ENCODE peak calls at places on chromosomes 12 and 14, in seven cellular contexts. One of them, this sample, is unnamed.

GRCh38 chr12:30706476-30706875 is 10.8 kb upstream of the IPO8 start:
- DNase-seq in cardiac muscle cell: no peak
- DNase-seq in Calu3: no peak
- DNase-seq in WTC11: no peak
- DNase-seq in astrocyte: no peak
- DNase-seq in esophagus squamous epithelium: no peak
- DNase-seq in IMR-90: no peak
- DNase-seq in this sample: no peak

GRCh38 chr14:102525213-102526143 is 15.9 kb upstream of the ANKRD9 start:
- DNase-seq in cardiac muscle cell: peak
- DNase-seq in Calu3: peak
- DNase-seq in WTC11: no peak
- DNase-seq in astrocyte: peak
- DNase-seq in esophagus squamous epithelium: no peak
- DNase-seq in IMR-90: peak
- DNase-seq in this sample: peak

GRCh38 chr14:50452285-50452684 is 55.6 kb upstream of the CDKL1 start:
- DNase-seq in cardiac muscle cell: no peak
- DNase-seq in Calu3: no peak
- DNase-seq in WTC11: no peak
- DNase-seq in astrocyte: no peak
- DNase-seq in esophagus squamous epithelium: no peak
- DNase-seq in IMR-90: peak
- DNase-seq in this sample: peak

GRCh38 chr14:51168220-51168613 is 71.8 kb upstream of the TMX1 start:
- DNase-seq in cardiac muscle cell: no peak
- DNase-seq in Calu3: no peak
- DNase-seq in WTC11: no peak
- DNase-seq in astrocyte: no peak
- DNase-seq in esophagus squamous epithelium: no peak
- DNase-seq in IMR-90: no peak
- DNase-seq in this sample: no peak

GRCh38 chr14:56199095-56199975 is 81.1 kb downstream of the PELI2 start:
- DNase-seq in cardiac muscle cell: peak
- DNase-seq in Calu3: no peak
- DNase-seq in WTC11: no peak
- DNase-seq in astrocyte: peak
- DNase-seq in esophagus squamous epithelium: no peak
- DNase-seq in IMR-90: peak
- DNase-seq in this sample: peak

GRCh38 chr12:129150721-129151120 is 297.4 kb downstream of the GLT1D1 start:
- DNase-seq in cardiac muscle cell: no peak
- DNase-seq in Calu3: no peak
- DNase-seq in WTC11: no peak
- DNase-seq in astrocyte: no peak
- DNase-seq in esophagus squamous epithelium: no peak
- DNase-seq in IMR-90: no peak
- DNase-seq in this sample: no peak

GRCh38 chr14:30990766-30991165 is 34.7 kb upstream of the AP4S1 start:
- DNase-seq in cardiac muscle cell: peak
- DNase-seq in Calu3: no peak
- DNase-seq in WTC11: no peak
- DNase-seq in astrocyte: no peak
- DNase-seq in esophagus squamous epithelium: no peak
- DNase-seq in IMR-90: peak
- DNase-seq in this sample: peak

GRCh38 chr12:99056186-99056585 is 411.1 kb downstream of the APAF1 start:
- DNase-seq in cardiac muscle cell: no peak
- DNase-seq in Calu3: no peak
- DNase-seq in WTC11: no peak
- DNase-seq in astrocyte: no peak
- DNase-seq in esophagus squamous epithelium: no peak
- DNase-seq in IMR-90: no peak
- DNase-seq in this sample: no peak

GRCh38 chr14:69505338-69506240 is 21.1 kb downstream of the PLEKHD1 start:
- DNase-seq in cardiac muscle cell: no peak
- DNase-seq in Calu3: peak
- DNase-seq in WTC11: no peak
- DNase-seq in astrocyte: no peak
- DNase-seq in esophagus squamous epithelium: no peak
- DNase-seq in IMR-90: no peak
- DNase-seq in this sample: no peak

GRCh38 chr14:68547305-68548193 is 245.3 kb downstream of the ZFP36L1 start:
- DNase-seq in cardiac muscle cell: peak
- DNase-seq in Calu3: no peak
- DNase-seq in WTC11: no peak
- DNase-seq in astrocyte: peak
- DNase-seq in esophagus squamous epithelium: no peak
- DNase-seq in IMR-90: peak
- DNase-seq in this sample: peak

GRCh38 chr12:104458645-104459555 is 2.2 kb downstream of the CHST11 start:
- DNase-seq in cardiac muscle cell: peak
- DNase-seq in Calu3: no peak
- DNase-seq in WTC11: no peak
- DNase-seq in astrocyte: peak
- DNase-seq in esophagus squamous epithelium: no peak
- DNase-seq in IMR-90: no peak
- DNase-seq in this sample: peak

GRCh38 chr12:100185361-100185894 is 15.2 kb upstream of the ACTR6 start:
- DNase-seq in cardiac muscle cell: no peak
- DNase-seq in Calu3: no peak
- DNase-seq in WTC11: no peak
- DNase-seq in astrocyte: no peak
- DNase-seq in esophagus squamous epithelium: no peak
- DNase-seq in IMR-90: no peak
- DNase-seq in this sample: no peak

GRCh38 chr12:30753233-30753632 is 1.5 kb downstream of the CAPRIN2 start:
- DNase-seq in cardiac muscle cell: peak
- DNase-seq in Calu3: peak
- DNase-seq in WTC11: peak
- DNase-seq in astrocyte: peak
- DNase-seq in esophagus squamous epithelium: no peak
- DNase-seq in IMR-90: peak
- DNase-seq in this sample: peak

GRCh38 chr12:50536831-50537537 is 32.2 kb downstream of the DIP2B start:
- DNase-seq in cardiac muscle cell: no peak
- DNase-seq in Calu3: no peak
- DNase-seq in WTC11: no peak
- DNase-seq in astrocyte: no peak
- DNase-seq in esophagus squamous epithelium: no peak
- DNase-seq in IMR-90: no peak
- DNase-seq in this sample: no peak

GRCh38 chr14:101219896-101220703 is 316.6 kb upstream of the RTL1 start:
- DNase-seq in cardiac muscle cell: no peak
- DNase-seq in Calu3: no peak
- DNase-seq in WTC11: no peak
- DNase-seq in astrocyte: no peak
- DNase-seq in esophagus squamous epithelium: no peak
- DNase-seq in IMR-90: no peak
- DNase-seq in this sample: no peak

DNA sequence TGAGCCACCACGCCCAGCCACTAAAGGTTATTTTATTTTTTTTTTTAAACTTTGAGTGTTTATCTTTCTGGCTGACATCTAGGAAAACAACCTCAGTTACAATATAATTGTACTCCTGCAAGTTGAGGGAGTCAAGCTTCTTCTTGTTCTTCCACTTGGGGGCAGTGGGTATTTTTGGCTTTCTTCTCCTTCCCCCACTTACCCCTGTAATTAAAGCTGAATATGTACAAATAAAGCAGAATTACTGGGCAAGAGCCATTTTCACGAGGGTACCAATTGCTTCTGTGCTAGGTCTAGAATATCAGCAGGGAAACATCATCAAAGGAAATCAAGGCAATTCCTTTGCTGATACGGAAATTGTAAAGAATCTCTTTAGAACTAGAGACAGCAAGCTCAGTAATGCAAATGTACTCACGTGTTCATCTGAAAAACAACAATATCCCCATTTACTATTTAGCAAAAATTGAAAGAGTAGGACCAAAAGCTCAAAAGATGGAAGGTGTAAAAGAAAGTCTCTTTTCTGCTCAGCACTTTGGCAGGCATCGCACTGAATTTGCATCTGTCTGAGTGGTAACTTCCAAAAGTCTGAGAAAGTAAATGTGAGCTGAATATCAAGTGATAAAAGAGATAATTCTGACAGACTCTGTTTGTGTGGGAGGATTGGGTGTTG is 72.8 kb downstream of the TAOK3 start:
- DNase-seq in cardiac muscle cell: peak
- DNase-seq in Calu3: no peak
- DNase-seq in WTC11: no peak
- DNase-seq in astrocyte: peak
- DNase-seq in esophagus squamous epithelium: no peak
- DNase-seq in IMR-90: no peak
- DNase-seq in this sample: no peak
- TF ChIP-seq CTCF in cardiac muscle cell: peak
- TF ChIP-seq CTCF in Calu3: no peak
- TF ChIP-seq CTCF in WTC11: no peak
- TF ChIP-seq CTCF in astrocyte: no peak
- TF ChIP-seq CTCF in esophagus squamous epithelium: no peak
- TF ChIP-seq CTCF in IMR-90: no peak
- TF ChIP-seq CTCF in this sample: no peak

DNA sequence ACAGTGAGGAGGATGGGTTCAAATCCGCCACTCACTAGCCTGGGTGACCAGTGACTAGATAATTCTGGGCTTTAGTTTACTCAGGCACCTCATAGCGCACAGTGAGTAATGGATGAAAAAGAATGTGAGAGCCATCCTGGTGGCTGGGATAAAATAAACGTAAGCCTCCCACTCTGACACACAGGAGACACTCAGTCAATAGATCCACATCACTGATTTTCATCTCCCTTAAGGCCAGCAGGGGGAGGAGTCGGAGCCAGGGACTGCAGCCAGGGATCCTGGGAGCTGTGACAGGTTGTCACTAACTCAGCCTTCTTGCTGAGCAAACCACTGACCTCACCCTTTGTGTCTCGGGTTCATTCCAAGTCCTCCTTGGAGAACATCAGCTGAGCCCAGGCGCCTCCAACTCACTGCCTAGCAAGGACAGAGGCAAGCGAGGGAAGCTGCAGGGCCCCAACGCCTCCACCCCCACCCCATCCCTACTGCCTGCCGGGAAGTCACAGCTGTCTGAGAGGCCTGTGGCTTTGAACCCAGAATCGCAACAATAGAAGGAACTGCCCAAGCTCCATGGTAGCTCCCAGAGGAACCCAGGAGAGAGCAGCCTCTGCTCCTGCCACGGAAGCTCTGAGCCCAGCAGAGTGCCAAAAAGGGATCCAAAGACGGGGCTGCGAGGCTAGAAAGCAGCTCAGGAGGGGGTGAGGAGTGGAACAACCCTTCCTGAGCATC is 30.7 kb downstream of the PXN start:
- DNase-seq in cardiac muscle cell: peak
- DNase-seq in Calu3: peak
- DNase-seq in WTC11: peak
- DNase-seq in astrocyte: peak
- DNase-seq in esophagus squamous epithelium: no peak
- DNase-seq in IMR-90: peak
- DNase-seq in this sample: peak
- TF ChIP-seq CTCF in cardiac muscle cell: peak
- TF ChIP-seq CTCF in Calu3: peak
- TF ChIP-seq CTCF in WTC11: no peak
- TF ChIP-seq CTCF in astrocyte: peak
- TF ChIP-seq CTCF in esophagus squamous epithelium: peak
- TF ChIP-seq CTCF in IMR-90: peak
- TF ChIP-seq CTCF in this sample: peak

DNA sequence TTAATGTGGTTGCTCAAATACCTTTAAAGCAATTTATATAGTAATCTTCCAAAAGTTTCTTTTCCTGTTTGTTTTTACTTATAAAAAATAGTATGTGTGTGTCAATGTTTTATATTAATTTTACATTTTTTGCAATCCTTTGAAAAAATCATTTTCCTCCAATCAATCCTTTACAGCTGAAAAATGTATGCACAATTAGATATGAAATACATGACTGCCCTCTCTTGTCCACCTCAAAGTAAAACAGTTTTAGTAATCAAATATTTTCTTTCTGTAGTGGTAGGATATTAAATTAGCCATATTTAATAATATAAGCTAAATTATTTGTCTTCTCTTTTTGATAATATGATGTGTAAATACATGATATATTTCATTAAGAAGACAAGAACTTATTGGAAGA is 269.9 kb downstream of the ADAMTS20 start:
- DNase-seq in cardiac muscle cell: peak
- DNase-seq in Calu3: no peak
- DNase-seq in WTC11: no peak
- DNase-seq in astrocyte: no peak
- DNase-seq in esophagus squamous epithelium: no peak
- DNase-seq in IMR-90: peak
- DNase-seq in this sample: peak
- TF ChIP-seq CTCF in cardiac muscle cell: peak
- TF ChIP-seq CTCF in Calu3: no peak
- TF ChIP-seq CTCF in WTC11: no peak
- TF ChIP-seq CTCF in astrocyte: peak
- TF ChIP-seq CTCF in esophagus squamous epithelium: peak
- TF ChIP-seq CTCF in IMR-90: peak
- TF ChIP-seq CTCF in this sample: peak

GRCh38 chr14:35385042-35385839 is 19.3 kb downstream of the NFKBIA start:
- DNase-seq in cardiac muscle cell: peak
- DNase-seq in Calu3: no peak
- DNase-seq in WTC11: no peak
- DNase-seq in astrocyte: peak
- DNase-seq in esophagus squamous epithelium: no peak
- DNase-seq in IMR-90: peak
- DNase-seq in this sample: peak

GRCh38 chr14:35387209-35387608 is 17.3 kb downstream of the NFKBIA start:
- DNase-seq in cardiac muscle cell: no peak
- DNase-seq in Calu3: no peak
- DNase-seq in WTC11: no peak
- DNase-seq in astrocyte: no peak
- DNase-seq in esophagus squamous epithelium: no peak
- DNase-seq in IMR-90: no peak
- DNase-seq in this sample: no peak

GRCh38 chr14:35383569-35384385 is 20.8 kb downstream of the NFKBIA start:
- DNase-seq in cardiac muscle cell: no peak
- DNase-seq in Calu3: no peak
- DNase-seq in WTC11: no peak
- DNase-seq in astrocyte: no peak
- DNase-seq in esophagus squamous epithelium: no peak
- DNase-seq in IMR-90: no peak
- DNase-seq in this sample: no peak

GRCh38 chr14:35386673-35387125 is 17.9 kb downstream of the NFKBIA start:
- DNase-seq in cardiac muscle cell: no peak
- DNase-seq in Calu3: no peak
- DNase-seq in WTC11: no peak
- DNase-seq in astrocyte: no peak
- DNase-seq in esophagus squamous epithelium: no peak
- DNase-seq in IMR-90: no peak
- DNase-seq in this sample: no peak

DNA sequence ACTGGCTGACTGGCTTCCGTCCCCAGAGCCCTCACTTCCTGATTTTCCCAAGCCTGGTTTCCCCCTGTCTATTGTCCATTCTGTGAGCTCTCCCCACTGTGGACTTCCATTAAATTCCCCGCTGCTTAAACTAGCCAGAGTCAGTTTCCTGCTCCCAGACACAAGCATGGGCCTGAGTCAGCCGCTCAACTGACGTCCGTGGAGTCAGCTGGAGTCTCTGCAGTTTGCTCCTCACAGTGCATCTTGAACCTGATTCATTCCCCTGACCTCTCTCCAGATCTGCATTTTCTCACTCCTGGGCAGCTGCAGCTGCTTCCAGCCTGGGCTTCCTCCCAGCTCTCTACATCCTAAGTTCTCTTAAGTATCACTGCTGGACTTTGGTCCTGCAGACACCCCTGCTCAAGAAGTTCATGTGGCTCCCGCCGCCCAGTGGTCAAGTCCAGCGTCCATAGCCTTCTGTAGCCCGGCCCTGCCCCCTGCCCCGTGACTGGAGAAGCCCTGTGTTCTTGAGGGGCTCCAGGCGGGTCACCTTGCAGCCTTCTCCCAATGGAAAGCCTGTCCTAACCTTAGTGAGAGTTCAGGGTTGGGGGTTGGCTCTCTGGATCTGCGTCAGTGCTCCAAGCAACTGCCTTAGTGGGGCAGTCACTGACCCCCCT is 20.0 kb downstream of the NFKBIA start:
- DNase-seq in cardiac muscle cell: peak
- DNase-seq in Calu3: no peak
- DNase-seq in WTC11: no peak
- DNase-seq in astrocyte: peak
- DNase-seq in esophagus squamous epithelium: no peak
- DNase-seq in IMR-90: peak
- DNase-seq in this sample: peak
- TF ChIP-seq CTCF in cardiac muscle cell: peak
- TF ChIP-seq CTCF in Calu3: no peak
- TF ChIP-seq CTCF in WTC11: no peak
- TF ChIP-seq CTCF in astrocyte: no peak
- TF ChIP-seq CTCF in esophagus squamous epithelium: no peak
- TF ChIP-seq CTCF in IMR-90: peak
- TF ChIP-seq CTCF in this sample: peak